ENCODE peak calls at places on chromosomes 2 and 18, in eight cellular contexts. B is brain microvascular endothelial cell; X is mesothelial cell of epicardium; W is endothelial cell; S is IMR-90; E is neural progenitor cell; I is esophagus muscularis mucosa; V is CD4-positive, alpha-beta T cell. Y is an unnamed sample.

GRCh38 chr2:20507166-20507692 is 60.4 kb downstream of the RHOB start:
- DNase-seq in B (no peak), X (no peak), W (no peak), S (peak), E (no peak), I (no peak), V (no peak), Y (no peak)

GRCh38 chr2:230877737-230878598 is 13.2 kb downstream of the ITM2C start:
- DNase-seq in B (no peak), X (no peak), W (no peak), S (no peak), E (no peak), I (no peak), V (no peak), Y (no peak)

GRCh38 chr2:128541448-128541847 is 222.8 kb upstream of the HS6ST1 start:
- DNase-seq in B (no peak), X (no peak), W (no peak), S (no peak), E (no peak), I (no peak), V (no peak), Y (no peak)

GRCh38 chr2:178452870-178453269 is 1.7 kb downstream of the PJVK start:
- DNase-seq in B (no peak), X (no peak), W (no peak), S (no peak), E (no peak), I (no peak), V (no peak), Y (no peak)

GRCh38 chr18:3248670-3249359 is 1.2 kb downstream of the MYL12A start:
- DNase-seq in B (no peak), X (no peak), W (no peak), S (peak), E (peak), I (no peak), V (no peak), Y (no peak)

GRCh38 chr2:169363570-169364150 is 1.3 kb upstream of the LRP2 start:
- DNase-seq in B (no peak), X (peak), W (peak), S (no peak), E (peak), I (no peak), V (no peak), Y (peak)

GRCh38 chr2:169452080-169452479 is 27.2 kb upstream of the BBS5 start:
- DNase-seq in B (no peak), X (no peak), W (peak), S (peak), E (peak), I (no peak), V (no peak), Y (no peak)

GRCh38 chr2:82789886-82790276 is 1669.2 kb downstream of the SUCLG1 start:
- DNase-seq in B (peak), X (no peak), W (no peak), S (no peak), E (no peak), I (no peak), V (no peak), Y (no peak)

GRCh38 chr2:166337932-166338331 is 37.8 kb downstream of the SCN9A start:
- DNase-seq in B (no peak), X (no peak), W (no peak), S (no peak), E (no peak), I (no peak), V (no peak), Y (no peak)

GRCh38 chr2:127162261-127163089 is 55.5 kb upstream of the BIN1 start:
- DNase-seq in B (no peak), X (no peak), W (no peak), S (no peak), E (no peak), I (peak), V (no peak), Y (no peak)

GRCh38 chr2:45153126-45153525 is 143.9 kb upstream of the SIX2 start:
- DNase-seq in B (no peak), X (no peak), W (no peak), S (no peak), E (no peak), I (no peak), V (no peak), Y (no peak)

GRCh38 chr18:3269241-3269640 is 7.3 kb downstream of the MYL12B start:
- DNase-seq in B (no peak), X (no peak), W (no peak), S (no peak), E (no peak), I (no peak), V (no peak), Y (no peak)

GRCh38 chr2:212958757-212959295 is 192.6 kb downstream of the IKZF2 start:
- DNase-seq in B (peak), X (no peak), W (no peak), S (peak), E (no peak), I (no peak), V (no peak), Y (no peak)

GRCh38 chr2:9830685-9831410 is 12.4 kb upstream of the TAF1B start:
- DNase-seq in B (no peak), X (no peak), W (no peak), S (no peak), E (no peak), I (no peak), V (no peak), Y (no peak)

GRCh38 chr18:10169064-10169562 is 255.3 kb downstream of the VAPA start:
- DNase-seq in B (peak), X (no peak), W (no peak), S (peak), E (no peak), I (peak), V (no peak), Y (no peak)

GRCh38 chr2:213010106-213010779 is 141.2 kb downstream of the IKZF2 start:
- DNase-seq in B (no peak), X (no peak), W (no peak), S (no peak), E (no peak), I (no peak), V (no peak), Y (no peak)

GRCh38 chr2:197383825-197384224 is 51.0 kb downstream of the SF3B1 start:
- DNase-seq in B (no peak), X (no peak), W (no peak), S (no peak), E (peak), I (no peak), V (no peak), Y (no peak)

GRCh38 chr2:100242891-100243670 is 79.2 kb downstream of the LONRF2 start:
- DNase-seq in B (peak), X (peak), W (peak), S (peak), E (peak), I (no peak), V (peak), Y (peak)

GRCh38 chr2:242058116-242058680 is 188.7 kb downstream of the RTP5 start:
- DNase-seq in B (no peak), X (no peak), W (no peak), S (no peak), E (no peak), I (no peak), V (no peak), Y (no peak)

GRCh38 chr2:16061406-16062217 is 121.3 kb downstream of the MYCN start:
- DNase-seq in B (no peak), X (no peak), W (no peak), S (no peak), E (no peak), I (no peak), V (no peak), Y (no peak)

GRCh38 chr18:2908166-2908945 is 61.5 kb downstream of the EMILIN2 start:
- DNase-seq in B (no peak), X (no peak), W (no peak), S (no peak), E (no peak), I (no peak), V (no peak), Y (no peak)

GRCh38 chr2:40851661-40852060 is 399.8 kb upstream of the SLC8A1 start:
- DNase-seq in B (no peak), X (no peak), W (no peak), S (no peak), E (no peak), I (no peak), V (no peak), Y (no peak)

GRCh38 chr2:149743842-149744468 is 156.4 kb upstream of the MMADHC start:
- DNase-seq in B (peak), X (no peak), W (no peak), S (peak), E (no peak), I (no peak), V (no peak), Y (no peak)

GRCh38 chr2:130744287-130745117 is 10.8 kb upstream of the AMER3 start:
- DNase-seq in B (no peak), X (no peak), W (no peak), S (no peak), E (peak), I (no peak), V (no peak), Y (no peak)

GRCh38 chr18:13566941-13567762 is 159.2 kb downstream of the FAM210A start:
- DNase-seq in B (no peak), X (no peak), W (no peak), S (no peak), E (no peak), I (no peak), V (no peak), Y (peak)

GRCh38 chr2:128420131-128420530 is 101.5 kb upstream of the HS6ST1 start:
- DNase-seq in B (no peak), X (no peak), W (no peak), S (no peak), E (no peak), I (peak), V (no peak), Y (no peak)

GRCh38 chr18:48230459-48231113 is 178.6 kb downstream of the ZBTB7C start:
- DNase-seq in B (peak), X (no peak), W (peak), S (peak), E (peak), I (no peak), V (no peak), Y (no peak)

GRCh38 chr18:28961669-28962228 is 784.8 kb upstream of the CDH2 start:
- DNase-seq in B (peak), X (no peak), W (peak), S (peak), E (peak), I (no peak), V (no peak), Y (no peak)

GRCh38 chr18:48841381-48842258 is 109.1 kb downstream of the SMAD7 start:
- DNase-seq in B (no peak), X (no peak), W (peak), S (peak), E (no peak), I (no peak), V (no peak), Y (no peak)

GRCh38 chr18:36947820-36948348 is 119.0 kb downstream of the KIAA1328 start:
- DNase-seq in B (no peak), X (no peak), W (no peak), S (no peak), E (no peak), I (no peak), V (no peak), Y (no peak)

GRCh38 chr2:132588576-132588975 is 81.4 kb downstream of the LYPD1 start:
- DNase-seq in B (no peak), X (no peak), W (no peak), S (no peak), E (no peak), I (peak), V (no peak), Y (no peak)

GRCh38 chr18:48954837-48955527 is 4.2 kb upstream of the SMAD7 start:
- DNase-seq in B (no peak), X (no peak), W (no peak), S (no peak), E (no peak), I (no peak), V (no peak), Y (no peak)

GRCh38 chr18:48819276-48819675 is 131.5 kb downstream of the SMAD7 start:
- DNase-seq in B (no peak), X (peak), W (peak), S (no peak), E (no peak), I (no peak), V (no peak), Y (peak)

GRCh38 chr2:10983711-10984110 is 72.0 kb downstream of the KCNF1 start:
- DNase-seq in B (no peak), X (no peak), W (no peak), S (no peak), E (no peak), I (no peak), V (no peak), Y (no peak)
- TF ChIP-seq CTCF in B (no peak), X (no peak), W (no peak), S (no peak), E (no peak), I (no peak), V (no peak), Y (no peak)

GRCh38 chr18:61582205-61582710 is 249.0 kb downstream of the CDH20 start:
- DNase-seq in B (no peak), X (no peak), W (no peak), S (no peak), E (no peak), I (no peak), V (no peak), Y (no peak)
- TF ChIP-seq CTCF in B (no peak), X (peak), W (peak), S (no peak), E (no peak), I (no peak), V (peak), Y (no peak)

GRCh38 chr18:61333746-61334490 is 688 bp downstream of the CDH20 start:
- DNase-seq in B (no peak), X (peak), W (peak), S (no peak), E (peak), I (no peak), V (no peak), Y (no peak)
- TF ChIP-seq CTCF in B (no peak), X (no peak), W (no peak), S (no peak), E (no peak), I (no peak), V (no peak), Y (no peak)

GRCh38 chr2:43075054-43075593 is 151.3 kb downstream of the ZFP36L2 start:
- DNase-seq in B (peak), X (no peak), W (no peak), S (peak), E (no peak), I (no peak), V (no peak), Y (no peak)
- TF ChIP-seq CTCF in B (peak), X (no peak), W (no peak), S (peak), E (no peak), I (peak), V (no peak), Y (no peak)

DNA sequence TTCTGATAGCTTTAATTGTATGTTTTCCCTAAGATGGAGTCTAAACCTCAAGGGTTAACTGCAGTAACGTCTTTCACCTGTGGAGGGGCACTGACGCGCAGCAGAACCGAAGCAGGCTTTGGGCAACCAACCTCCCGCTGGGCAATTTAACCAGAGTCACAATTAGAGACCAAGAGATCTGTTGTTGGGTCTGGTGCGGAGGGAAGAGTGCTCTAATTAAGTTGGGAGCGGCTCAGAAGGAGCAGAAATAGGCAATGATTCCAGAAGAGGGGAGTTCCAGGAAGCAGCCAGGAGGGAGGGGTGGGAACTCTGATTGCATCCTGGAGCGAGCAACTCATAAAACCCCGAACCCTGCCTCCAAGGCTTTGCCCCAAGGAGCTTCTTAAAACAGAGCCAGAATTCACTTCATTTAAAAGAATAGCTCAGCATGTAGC is 245.8 kb downstream of the PAX3 start:
- DNase-seq in B (no peak), X (no peak), W (peak), S (no peak), E (peak), I (no peak), V (no peak), Y (no peak)
- TF ChIP-seq CTCF in B (peak), X (peak), W (peak), S (no peak), E (peak), I (no peak), V (no peak), Y (no peak)

GRCh38 chr18:65725421-65726050 is 25.3 kb upstream of the CDH7 start:
- DNase-seq in B (no peak), X (peak), W (peak), S (no peak), E (peak), I (no peak), V (no peak), Y (no peak)
- TF ChIP-seq CTCF in B (peak), X (peak), W (peak), S (no peak), E (peak), I (no peak), V (no peak), Y (no peak)

GRCh38 chr2:208034503-208035140 is 9.3 kb upstream of the PLEKHM3 start:
- DNase-seq in B (no peak), X (no peak), W (no peak), S (no peak), E (no peak), I (no peak), V (no peak), Y (no peak)
- TF ChIP-seq CTCF in B (no peak), X (no peak), W (no peak), S (no peak), E (no peak), I (no peak), V (no peak), Y (no peak)

Y was measured in activated B cell treated with CpG ODN at 0.5 μM for 24 hours.